ENCODE peak calls at places on chromosomes 16 and 17, in seven cellular contexts. One of them, this sample, is unnamed.

GRCh38 chr17:82152556-82153294 is 54.7 kb upstream of the FASN start:
- DNase-seq in aorta: no peak
- DNase-seq in fibroblast of lung: no peak
- DNase-seq in HAP-1: no peak
- DNase-seq in stimulated activated CD8-positive, alpha-beta memory T cell treated with anti-CD3 and anti-CD28 coated beads, Interleukin-4, amount 100 ng/mL, for 24 hours: no peak
- DNase-seq in epithelial cell of esophagus: peak; percentile 59
- DNase-seq in effector memory CD4-positive, alpha-beta T cell: no peak
- DNase-seq in this sample: no peak

GRCh38 chr17:50051082-50051576 is 4.8 kb upstream of the ITGA3 start:
- DNase-seq in aorta: no peak
- DNase-seq in fibroblast of lung: peak; percentile 88
- DNase-seq in HAP-1: no peak
- DNase-seq in stimulated activated CD8-positive, alpha-beta memory T cell treated with anti-CD3 and anti-CD28 coated beads, Interleukin-4, amount 100 ng/mL, for 24 hours: peak; percentile 53
- DNase-seq in epithelial cell of esophagus: peak; percentile 92
- DNase-seq in effector memory CD4-positive, alpha-beta T cell: no peak
- DNase-seq in this sample: peak; percentile 94

GRCh38 chr17:80346498-80347275 is 68.3 kb upstream of the ENDOV start:
- DNase-seq in aorta: no peak
- DNase-seq in fibroblast of lung: no peak
- DNase-seq in HAP-1: no peak
- DNase-seq in stimulated activated CD8-positive, alpha-beta memory T cell treated with anti-CD3 and anti-CD28 coated beads, Interleukin-4, amount 100 ng/mL, for 24 hours: no peak
- DNase-seq in epithelial cell of esophagus: no peak
- DNase-seq in effector memory CD4-positive, alpha-beta T cell: no peak
- DNase-seq in this sample: no peak

GRCh38 chr17:28896884-28897768 is at the start of gene FLOT2:
- DNase-seq in aorta: peak; percentile 81
- DNase-seq in fibroblast of lung: peak; percentile 31
- DNase-seq in HAP-1: peak; percentile 83
- DNase-seq in stimulated activated CD8-positive, alpha-beta memory T cell treated with anti-CD3 and anti-CD28 coated beads, Interleukin-4, amount 100 ng/mL, for 24 hours: peak; percentile 48
- DNase-seq in epithelial cell of esophagus: peak; percentile 96
- DNase-seq in effector memory CD4-positive, alpha-beta T cell: peak; percentile 34
- DNase-seq in this sample: peak; percentile 92

GRCh38 chr17:58641937-58642336 is 49.9 kb downstream of the TEX14 start:
- DNase-seq in aorta: no peak
- DNase-seq in fibroblast of lung: peak; percentile 36
- DNase-seq in HAP-1: no peak
- DNase-seq in stimulated activated CD8-positive, alpha-beta memory T cell treated with anti-CD3 and anti-CD28 coated beads, Interleukin-4, amount 100 ng/mL, for 24 hours: no peak
- DNase-seq in epithelial cell of esophagus: peak; percentile 23
- DNase-seq in effector memory CD4-positive, alpha-beta T cell: no peak
- DNase-seq in this sample: no peak

GRCh38 chr16:14284930-14285541 is 213.9 kb downstream of the MRTFB start:
- DNase-seq in aorta: peak; percentile 78
- DNase-seq in fibroblast of lung: no peak
- DNase-seq in HAP-1: no peak
- DNase-seq in stimulated activated CD8-positive, alpha-beta memory T cell treated with anti-CD3 and anti-CD28 coated beads, Interleukin-4, amount 100 ng/mL, for 24 hours: no peak
- DNase-seq in epithelial cell of esophagus: peak; percentile 76
- DNase-seq in effector memory CD4-positive, alpha-beta T cell: no peak
- DNase-seq in this sample: no peak

GRCh38 chr16:660459-661183 is 7.3 kb upstream of the RHOT2 start:
- DNase-seq in aorta: peak; percentile 93
- DNase-seq in fibroblast of lung: peak; percentile 60
- DNase-seq in HAP-1: peak; percentile 86
- DNase-seq in stimulated activated CD8-positive, alpha-beta memory T cell treated with anti-CD3 and anti-CD28 coated beads, Interleukin-4, amount 100 ng/mL, for 24 hours: no peak
- DNase-seq in epithelial cell of esophagus: peak; percentile 84
- DNase-seq in effector memory CD4-positive, alpha-beta T cell: peak; percentile 56
- DNase-seq in this sample: peak; percentile 92

GRCh38 chr17:68707032-68707431 is 105.9 kb upstream of the FAM20A start:
- DNase-seq in aorta: no peak
- DNase-seq in fibroblast of lung: peak; percentile 56
- DNase-seq in HAP-1: no peak
- DNase-seq in stimulated activated CD8-positive, alpha-beta memory T cell treated with anti-CD3 and anti-CD28 coated beads, Interleukin-4, amount 100 ng/mL, for 24 hours: no peak
- DNase-seq in epithelial cell of esophagus: peak; percentile 76
- DNase-seq in effector memory CD4-positive, alpha-beta T cell: no peak
- DNase-seq in this sample: no peak

GRCh38 chr16:31480851-31481250 is 2.1 kb upstream of the SLC5A2 start:
- DNase-seq in aorta: peak; percentile 67
- DNase-seq in fibroblast of lung: no peak
- DNase-seq in HAP-1: no peak
- DNase-seq in stimulated activated CD8-positive, alpha-beta memory T cell treated with anti-CD3 and anti-CD28 coated beads, Interleukin-4, amount 100 ng/mL, for 24 hours: no peak
- DNase-seq in epithelial cell of esophagus: no peak
- DNase-seq in effector memory CD4-positive, alpha-beta T cell: no peak
- DNase-seq in this sample: no peak

This sample was measured in RWPE2.